ENCODE peak calls at places on chromosomes 5 and 9, in ten cellular contexts. One of them, this sample, is unnamed.

GRCh38 chr5:114977979-114978573 is 191.6 kb downstream of the TRIM36 start:
- DNase-seq in GM13976: no peak
- DNase-seq in body of pancreas: no peak
- DNase-seq in BE2C: no peak
- DNase-seq in GM20000: no peak
- DNase-seq in A549: no peak
- DNase-seq in neural crest cell: no peak
- DNase-seq in Panc1: no peak
- DNase-seq in mammary epithelial cell: no peak
- DNase-seq in cardiac muscle cell: no peak
- DNase-seq in this sample: no peak

GRCh38 chr9:137235424-137236237 is 4.9 kb downstream of the SLC34A3 start:
- DNase-seq in Panc1: no peak
- DNase-seq in BE2C: no peak
- DNase-seq in cardiac muscle cell: no peak
- DNase-seq in GM13976: no peak
- DNase-seq in GM20000: no peak
- DNase-seq in A549: no peak
- DNase-seq in mammary epithelial cell: no peak
- DNase-seq in body of pancreas: no peak
- DNase-seq in neural crest cell: no peak
- DNase-seq in this sample: no peak

GRCh38 chr5:135477594-135477993 is 25.4 kb upstream of the TIFAB start:
- DNase-seq in GM13976: no peak
- DNase-seq in GM20000: no peak
- DNase-seq in neural crest cell: no peak
- DNase-seq in BE2C: no peak
- DNase-seq in A549: no peak
- DNase-seq in mammary epithelial cell: no peak
- DNase-seq in cardiac muscle cell: no peak
- DNase-seq in Panc1: no peak
- DNase-seq in body of pancreas: no peak
- DNase-seq in this sample: no peak

GRCh38 chr9:84140535-84141101 is 160.0 kb downstream of the RMI1 start:
- DNase-seq in GM13976: peak
- DNase-seq in body of pancreas: peak
- DNase-seq in BE2C: no peak
- DNase-seq in neural crest cell: no peak
- DNase-seq in Panc1: no peak
- DNase-seq in mammary epithelial cell: no peak
- DNase-seq in cardiac muscle cell: peak
- DNase-seq in GM20000: no peak
- DNase-seq in A549: no peak
- DNase-seq in this sample: peak

GRCh38 chr5:93589812-93590215 is 6.8 kb downstream of the NR2F1 start:
- DNase-seq in A549: no peak
- DNase-seq in cardiac muscle cell: no peak
- DNase-seq in neural crest cell: no peak
- DNase-seq in body of pancreas: no peak
- DNase-seq in BE2C: no peak
- DNase-seq in GM13976: no peak
- DNase-seq in mammary epithelial cell: no peak
- DNase-seq in Panc1: no peak
- DNase-seq in GM20000: no peak
- DNase-seq in this sample: no peak

GRCh38 chr5:77994943-77995342 is 218.8 kb upstream of the TBCA start:
- DNase-seq in BE2C: no peak
- DNase-seq in neural crest cell: no peak
- DNase-seq in GM13976: no peak
- DNase-seq in body of pancreas: no peak
- DNase-seq in Panc1: no peak
- DNase-seq in A549: no peak
- DNase-seq in GM20000: no peak
- DNase-seq in mammary epithelial cell: no peak
- DNase-seq in cardiac muscle cell: no peak
- DNase-seq in this sample: no peak

GRCh38 chr5:99000878-99001277 is 72.1 kb upstream of the CHD1 start:
- DNase-seq in Panc1: no peak
- DNase-seq in BE2C: no peak
- DNase-seq in cardiac muscle cell: peak
- DNase-seq in mammary epithelial cell: peak
- DNase-seq in A549: no peak
- DNase-seq in GM20000: no peak
- DNase-seq in body of pancreas: no peak
- DNase-seq in GM13976: no peak
- DNase-seq in neural crest cell: no peak
- DNase-seq in this sample: no peak

GRCh38 chr9:108569624-108570023 is 286.2 kb downstream of the ACTL7B start:
- DNase-seq in cardiac muscle cell: peak
- DNase-seq in A549: no peak
- DNase-seq in neural crest cell: no peak
- DNase-seq in GM13976: no peak
- DNase-seq in body of pancreas: no peak
- DNase-seq in mammary epithelial cell: peak
- DNase-seq in GM20000: no peak
- DNase-seq in BE2C: peak
- DNase-seq in Panc1: no peak
- DNase-seq in this sample: no peak

GRCh38 chr9:133770076-133770777 is 32.1 kb upstream of the SARDH start:
- DNase-seq in neural crest cell: no peak
- DNase-seq in body of pancreas: peak
- DNase-seq in GM13976: no peak
- DNase-seq in cardiac muscle cell: no peak
- DNase-seq in A549: no peak
- DNase-seq in GM20000: no peak
- DNase-seq in BE2C: peak
- DNase-seq in Panc1: no peak
- DNase-seq in mammary epithelial cell: no peak
- DNase-seq in this sample: no peak

GRCh38 chr5:111074244-111074643 is 2.7 kb downstream of the TSLP start:
- DNase-seq in GM20000: no peak
- DNase-seq in Panc1: no peak
- DNase-seq in body of pancreas: no peak
- DNase-seq in neural crest cell: no peak
- DNase-seq in A549: no peak
- DNase-seq in BE2C: no peak
- DNase-seq in mammary epithelial cell: no peak
- DNase-seq in cardiac muscle cell: no peak
- DNase-seq in GM13976: no peak
- DNase-seq in this sample: no peak

GRCh38 chr5:111071413-111071812 is at the start of gene TSLP:
- DNase-seq in cardiac muscle cell: no peak
- DNase-seq in body of pancreas: no peak
- DNase-seq in A549: no peak
- DNase-seq in neural crest cell: no peak
- DNase-seq in mammary epithelial cell: no peak
- DNase-seq in GM13976: no peak
- DNase-seq in BE2C: no peak
- DNase-seq in GM20000: no peak
- DNase-seq in Panc1: no peak
- DNase-seq in this sample: no peak

GRCh38 chr5:111070272-111071134 is 1.0 kb upstream of the TSLP start:
- DNase-seq in Panc1: no peak
- DNase-seq in GM20000: no peak
- DNase-seq in BE2C: peak
- DNase-seq in body of pancreas: peak
- DNase-seq in neural crest cell: peak
- DNase-seq in cardiac muscle cell: peak
- DNase-seq in mammary epithelial cell: no peak
- DNase-seq in GM13976: no peak
- DNase-seq in A549: no peak
- DNase-seq in this sample: peak

GRCh38 chr5:111075520-111075919 is 4.0 kb downstream of the TSLP start:
- DNase-seq in cardiac muscle cell: peak
- DNase-seq in A549: no peak
- DNase-seq in BE2C: no peak
- DNase-seq in GM13976: no peak
- DNase-seq in body of pancreas: no peak
- DNase-seq in Panc1: no peak
- DNase-seq in mammary epithelial cell: peak
- DNase-seq in neural crest cell: no peak
- DNase-seq in GM20000: no peak
- DNase-seq in this sample: no peak

DNA sequence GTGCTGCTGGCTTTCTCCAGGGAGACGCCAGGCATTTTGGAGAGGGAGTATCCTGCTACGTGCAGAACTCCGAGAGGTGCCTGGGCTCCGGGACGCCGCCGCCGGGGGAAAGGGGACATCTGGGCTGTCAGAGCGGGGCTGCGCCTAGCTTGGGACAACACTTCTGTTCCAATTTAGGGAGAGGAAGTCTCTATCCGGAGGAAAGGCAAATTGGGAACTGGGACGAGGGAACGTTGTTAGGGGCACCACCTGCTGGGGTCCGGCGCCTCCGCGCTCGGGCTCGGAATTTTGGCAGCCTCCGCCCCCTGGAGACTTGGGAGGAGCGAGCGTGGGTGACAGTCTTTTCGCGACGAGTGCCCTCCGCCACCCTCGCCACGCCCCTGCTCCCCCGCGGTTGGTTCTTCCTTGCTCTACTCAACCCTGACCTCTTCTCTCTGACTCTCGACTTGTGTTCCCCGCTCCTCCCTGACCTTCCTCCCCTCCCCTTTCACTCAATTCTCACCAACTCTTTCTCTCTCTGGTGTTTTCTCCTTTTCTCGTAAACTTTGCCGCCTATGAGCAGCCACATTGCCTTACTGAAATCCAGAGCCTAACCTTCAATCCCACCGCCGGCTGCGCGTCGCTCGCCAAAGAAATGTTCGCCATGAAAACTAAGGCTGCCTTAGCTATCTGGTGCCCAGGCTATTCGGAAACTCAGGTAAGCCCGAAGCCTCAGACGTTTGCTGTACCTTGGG is 1.6 kb downstream of the TSLP start:
- DNase-seq in GM13976: peak
- DNase-seq in Panc1: no peak
- DNase-seq in A549: peak
- DNase-seq in cardiac muscle cell: peak
- DNase-seq in BE2C: peak
- DNase-seq in GM20000: peak
- DNase-seq in neural crest cell: peak
- DNase-seq in mammary epithelial cell: peak
- DNase-seq in body of pancreas: peak
- DNase-seq in this sample: peak
- TF ChIP-seq CTCF in GM13976: no peak
- TF ChIP-seq CTCF in Panc1: no peak
- TF ChIP-seq CTCF in A549: no peak
- TF ChIP-seq CTCF in cardiac muscle cell: peak
- TF ChIP-seq CTCF in BE2C: no peak
- TF ChIP-seq CTCF in GM20000: no peak
- TF ChIP-seq CTCF in neural crest cell: no peak
- TF ChIP-seq CTCF in mammary epithelial cell: peak
- TF ChIP-seq CTCF in body of pancreas: no peak
- TF ChIP-seq CTCF in this sample: no peak

DNA sequence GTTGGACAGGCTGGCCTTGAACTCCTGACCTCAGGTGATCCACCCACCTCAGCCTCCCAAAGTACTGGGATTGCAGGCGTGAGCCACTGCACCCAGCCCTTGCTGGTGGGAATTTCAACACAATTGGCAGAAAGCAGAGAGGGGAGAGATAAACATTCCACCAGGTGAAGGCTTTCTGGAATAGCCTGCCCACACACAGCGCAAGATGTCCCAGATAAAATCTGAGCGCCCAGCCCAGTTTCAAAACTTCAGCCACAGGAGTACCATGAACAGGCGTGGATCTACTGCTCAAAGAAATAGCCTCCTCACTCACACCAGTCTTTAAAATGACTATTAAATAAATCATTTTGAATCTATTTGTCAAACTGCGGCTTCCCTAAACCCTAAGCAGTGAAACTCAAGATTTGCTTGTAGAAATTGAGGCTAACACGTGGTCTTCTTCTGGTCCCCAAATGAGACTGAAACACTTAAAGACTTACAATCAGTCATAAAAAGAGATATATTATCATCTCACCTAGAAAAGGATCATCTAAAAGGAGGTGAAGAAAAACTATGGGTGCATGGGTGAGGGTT is 34.7 kb downstream of the CAPSL start:
- DNase-seq in neural crest cell: no peak
- DNase-seq in Panc1: no peak
- DNase-seq in GM20000: no peak
- DNase-seq in A549: no peak
- DNase-seq in body of pancreas: no peak
- DNase-seq in cardiac muscle cell: no peak
- DNase-seq in mammary epithelial cell: no peak
- DNase-seq in GM13976: no peak
- DNase-seq in BE2C: no peak
- DNase-seq in this sample: no peak
- TF ChIP-seq CTCF in neural crest cell: no peak
- TF ChIP-seq CTCF in Panc1: no peak
- TF ChIP-seq CTCF in GM20000: no peak
- TF ChIP-seq CTCF in A549: no peak
- TF ChIP-seq CTCF in body of pancreas: no peak
- TF ChIP-seq CTCF in cardiac muscle cell: no peak
- TF ChIP-seq CTCF in mammary epithelial cell: no peak
- TF ChIP-seq CTCF in GM13976: no peak
- TF ChIP-seq CTCF in BE2C: no peak
- TF ChIP-seq CTCF in this sample: no peak

DNA sequence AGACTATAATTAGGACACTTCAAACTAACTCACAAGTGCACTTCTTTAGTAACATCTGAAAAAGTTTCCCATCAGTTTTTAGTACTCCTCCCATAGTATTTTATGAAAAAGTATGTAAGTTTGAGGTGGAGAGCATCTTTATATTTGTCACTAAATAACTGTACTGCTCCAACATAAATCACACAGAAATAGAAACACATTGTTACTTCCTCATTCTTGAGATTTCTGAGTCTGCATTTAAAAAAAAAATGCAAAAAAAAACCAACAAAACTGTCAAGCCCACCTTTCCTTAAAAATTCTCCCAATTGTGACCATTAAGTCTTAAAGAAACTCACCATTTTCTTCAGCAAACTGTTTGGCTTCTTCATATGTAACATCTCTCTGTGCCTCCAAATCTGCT is 18.7 kb downstream of the RAB14 start:
- DNase-seq in cardiac muscle cell: no peak
- DNase-seq in GM20000: no peak
- DNase-seq in GM13976: no peak
- DNase-seq in neural crest cell: no peak
- DNase-seq in mammary epithelial cell: no peak
- DNase-seq in Panc1: no peak
- DNase-seq in BE2C: no peak
- DNase-seq in A549: no peak
- DNase-seq in body of pancreas: no peak
- DNase-seq in this sample: no peak
- TF ChIP-seq CTCF in cardiac muscle cell: no peak
- TF ChIP-seq CTCF in GM20000: no peak
- TF ChIP-seq CTCF in GM13976: no peak
- TF ChIP-seq CTCF in neural crest cell: no peak
- TF ChIP-seq CTCF in mammary epithelial cell: no peak
- TF ChIP-seq CTCF in Panc1: no peak
- TF ChIP-seq CTCF in BE2C: no peak
- TF ChIP-seq CTCF in A549: no peak
- TF ChIP-seq CTCF in body of pancreas: no peak
- TF ChIP-seq CTCF in this sample: no peak

GRCh38 chr5:3599283-3600105 is 3.9 kb downstream of the IRX1 start:
- DNase-seq in body of pancreas: no peak
- DNase-seq in GM13976: no peak
- DNase-seq in A549: no peak
- DNase-seq in Panc1: no peak
- DNase-seq in cardiac muscle cell: no peak
- DNase-seq in BE2C: no peak
- DNase-seq in neural crest cell: no peak
- DNase-seq in mammary epithelial cell: peak
- DNase-seq in GM20000: peak
- DNase-seq in this sample: no peak
- TF ChIP-seq CTCF in body of pancreas: no peak
- TF ChIP-seq CTCF in GM13976: no peak
- TF ChIP-seq CTCF in A549: no peak
- TF ChIP-seq CTCF in Panc1: no peak
- TF ChIP-seq CTCF in cardiac muscle cell: no peak
- TF ChIP-seq CTCF in BE2C: no peak
- TF ChIP-seq CTCF in neural crest cell: peak
- TF ChIP-seq CTCF in mammary epithelial cell: peak
- TF ChIP-seq CTCF in GM20000: no peak
- TF ChIP-seq CTCF in this sample: no peak

This sample was measured in GM10248.